ENCODE peak calls at places on chromosomes 5 and 9, in five cellular contexts. Q, K, C, R and G are unnamed samples.

GRCh38 chr5:149177911-149178565 is 36.7 kb downstream of the ABLIM3 start:
- DNase-seq in C (no peak), K (no peak), Q (no peak), R (no peak), G (no peak)

GRCh38 chr5:157994271-157994691 is 135.3 kb upstream of the CLINT1 start:
- DNase-seq in K (no peak), Q (no peak), R (no peak), C (no peak), G (no peak)

GRCh38 chr9:94853887-94854286 is 127.4 kb downstream of the AOPEP start:
- DNase-seq in K (no peak), C (no peak), R (no peak), Q (no peak), G (no peak)

GRCh38 chr5:50967388-50968039 is 301.1 kb downstream of the PARP8 start:
- DNase-seq in R (peak; percentile 66), C (no peak), K (peak; percentile 61), Q (no peak), G (no peak)

GRCh38 chr9:15696979-15697378 is 144.1 kb downstream of the CCDC171 start:
- DNase-seq in K (no peak), R (no peak), Q (no peak), C (no peak), G (no peak)

GRCh38 chr9:70049236-70049635 is 5.6 kb downstream of the MAMDC2 start:
- DNase-seq in K (peak; percentile 40), C (no peak), Q (peak; percentile 62), R (no peak), G (peak; percentile 11)

GRCh38 chr9:18739641-18740318 is 265.8 kb downstream of the ADAMTSL1 start:
- DNase-seq in R (no peak), C (no peak), Q (no peak), K (no peak), G (no peak)

GRCh38 chr5:80147119-80147815 is 108.6 kb downstream of the SERINC5 start:
- DNase-seq in Q (no peak), C (no peak), K (no peak), R (no peak), G (no peak)

GRCh38 chr9:1883004-1883403 is 132.1 kb upstream of the SMARCA2 start:
- DNase-seq in C (no peak), R (no peak), K (no peak), Q (no peak), G (no peak)

GRCh38 chr9:113603773-113604172 is 140.2 kb downstream of the RGS3 start:
- DNase-seq in C (no peak), K (no peak), Q (no peak), R (no peak), G (peak; percentile 3)

GRCh38 chr5:61277190-61277589 is 54.9 kb upstream of the ZSWIM6 start:
- DNase-seq in C (peak; percentile 21), R (no peak), Q (no peak), K (no peak), G (no peak)

GRCh38 chr9:86434039-86434726 is 80.0 kb upstream of the TUT7 start:
- DNase-seq in K (no peak), R (no peak), Q (peak; percentile 52), C (peak; percentile 46), G (peak; percentile 44)

GRCh38 chr9:126752376-126752775 is 52.5 kb upstream of the ZBTB43 start:
- DNase-seq in Q (no peak), R (no peak), K (no peak), C (no peak), G (no peak)

GRCh38 chr9:34577635-34578240 is 11.8 kb downstream of the CNTFR start:
- DNase-seq in Q (no peak), C (no peak), R (no peak), K (no peak), G (no peak)

GRCh38 chr5:141760193-141760592 is 78.2 kb upstream of the ARAP3 start:
- DNase-seq in K (no peak), Q (no peak), C (no peak), R (no peak), G (no peak)

GRCh38 chr9:133960568-133961129 is 31.5 kb downstream of the VAV2 start:
- DNase-seq in K (peak; percentile 50), Q (peak; percentile 64), R (peak; percentile 79), C (no peak), G (peak; percentile 47)

GRCh38 chr5:143200781-143201398 is 202.6 kb downstream of the NR3C1 start:
- DNase-seq in Q (no peak), R (no peak), K (no peak), C (no peak), G (no peak)

GRCh38 chr9:117094493-117094892 is 320.4 kb downstream of the ASTN2 start:
- DNase-seq in R (no peak), C (no peak), K (no peak), Q (no peak), G (no peak)

GRCh38 chr5:38866362-38867070 is 20.7 kb downstream of the OSMR start:
- DNase-seq in R (no peak), C (no peak), K (no peak), Q (no peak), G (no peak)

GRCh38 chr9:4375424-4376195 is 75.7 kb upstream of the GLIS3 start:
- DNase-seq in C (peak; percentile 21), K (no peak), R (no peak), Q (no peak), G (no peak)

GRCh38 chr5:160799160-160799559 is 52.9 kb downstream of the ATP10B start:
- DNase-seq in R (no peak), Q (peak; percentile 40), C (peak; percentile 29), K (no peak), G (no peak)

GRCh38 chr5:138824516-138824915 is 50.6 kb downstream of the LRRTM2 start:
- DNase-seq in C (no peak), R (no peak), K (no peak), Q (no peak), G (no peak)

GRCh38 chr5:171574374-171574773 is 154.9 kb downstream of the FGF18 start:
- DNase-seq in C (no peak), Q (no peak), K (no peak), R (no peak), G (no peak)

GRCh38 chr5:64612349-64612961 is 77.8 kb upstream of the SHISAL2B start:
- DNase-seq in Q (no peak), K (peak; percentile 27), C (peak; percentile 63), R (no peak), G (no peak)

GRCh38 chr9:70229026-70229425 is 29.8 kb upstream of the SMC5 start:
- DNase-seq in R (no peak), K (no peak), C (no peak), Q (no peak), G (no peak)

GRCh38 chr9:82934949-82935348 is 128.0 kb downstream of the RASEF start:
- DNase-seq in K (no peak), Q (no peak), R (no peak), C (no peak), G (no peak)

GRCh38 chr9:98287383-98287782 is 31.9 kb upstream of the TBC1D2 start:
- DNase-seq in C (peak; percentile 10), Q (no peak), K (no peak), R (no peak), G (no peak)

GRCh38 chr9:101737705-101738565 is 512 bp downstream of the GRIN3A start:
- DNase-seq in K (no peak), Q (no peak), C (no peak), R (peak; percentile 73), G (peak; percentile 13)

GRCh38 chr5:178206166-178207101 is 2.1 kb downstream of the HNRNPAB start:
- DNase-seq in Q (no peak), K (no peak), C (no peak), R (peak; percentile 60), G (no peak)

GRCh38 chr5:150317048-150318003 is 14.6 kb upstream of the ARSI start:
- DNase-seq in K (no peak), Q (no peak), R (no peak), C (no peak), G (no peak)

GRCh38 chr5:79800979-79801827 is 111.6 kb downstream of the CMYA5 start:
- DNase-seq in C (peak; percentile 29), R (no peak), K (no peak), Q (no peak), G (no peak)

DNA sequence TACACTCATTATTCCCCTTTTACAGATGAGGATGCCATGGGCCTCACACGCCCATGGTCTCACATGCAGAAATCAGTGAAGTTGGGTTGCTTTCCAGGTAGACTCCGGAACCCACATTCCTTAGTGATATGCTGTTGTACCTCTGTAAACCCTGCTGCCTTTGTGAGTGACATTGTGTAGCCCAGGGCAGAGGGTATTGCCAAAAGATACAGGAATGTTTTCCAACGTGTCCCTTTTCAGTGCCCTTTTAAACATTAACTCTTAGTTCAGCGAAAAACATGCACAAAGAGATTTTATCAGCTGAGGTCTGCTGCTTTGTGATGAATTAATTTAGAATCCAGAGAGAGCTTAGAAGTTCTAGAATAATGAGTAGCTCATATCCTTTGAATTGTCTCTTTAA is 38.3 kb upstream of the TRMT10B start:
- DNase-seq in R (no peak), Q (no peak), K (no peak), C (no peak), G (no peak)
- H3K4me3 ChIP-seq in R (no peak overlapping the region), Q (no peak overlapping the region), K (no peak overlapping the region), C (no peak overlapping the region), G (no peak overlapping the region)

DNA sequence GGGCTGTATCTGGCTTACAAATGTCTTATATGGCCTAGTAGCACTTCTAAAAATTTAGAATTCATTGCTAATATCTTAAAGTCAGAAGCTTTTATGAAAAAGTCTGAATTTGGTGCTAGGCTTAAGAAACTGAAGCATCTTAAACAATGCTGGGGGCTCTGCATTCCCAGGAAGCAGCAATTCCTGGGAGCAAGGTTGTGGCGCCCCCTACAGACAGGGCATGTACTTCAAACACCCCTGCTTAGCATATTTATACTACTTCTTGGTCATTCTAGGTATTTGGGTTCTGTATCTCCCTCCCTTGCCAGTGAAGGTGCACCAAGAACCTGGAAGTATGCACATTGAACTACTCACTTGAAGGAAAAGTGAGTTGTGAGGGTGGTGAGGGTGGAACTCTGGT is 64.6 kb upstream of the GRIA1 start:
- DNase-seq in C (peak; percentile 12), K (no peak), R (no peak), Q (no peak), G (no peak)
- TF ChIP-seq CTCF in C (peak; percentile 26), K (no peak), R (no peak), Q (no peak), G (no peak)

GRCh38 chr9:71764438-71764837 is 3.9 kb downstream of the CEMIP2 start:
- DNase-seq in Q (no peak), C (no peak), K (no peak), R (no peak), G (no peak)
- H3K4me3 ChIP-seq in Q (peak overlapping the region; percentile 83), C (no peak overlapping the region), K (peak overlapping the region; percentile 85), R (no peak overlapping the region), G (peak overlapping the region; percentile 73)

GRCh38 chr5:55172937-55173695 is at the start of gene CDC20B:
- DNase-seq in Q (peak; percentile 61), R (peak; percentile 89), K (peak; percentile 78), C (peak; percentile 71), G (peak; percentile 68)
- TF ChIP-seq CTCF in Q (no peak), R (no peak), K (no peak), C (no peak), G (no peak)

GRCh38 chr9:93576296-93577044 is at the start of gene PHF2:
- DNase-seq in K (no peak), R (peak; percentile 89), Q (no peak), C (peak; percentile 49), G (no peak)

GRCh38 chr9:93579711-93580516 is 3.5 kb downstream of the PHF2 start:
- DNase-seq in Q (no peak), R (peak; percentile 67), K (peak; percentile 24), C (no peak), G (no peak)

GRCh38 chr9:93578844-93579243 is 2.5 kb downstream of the PHF2 start:
- DNase-seq in K (peak; percentile 10), R (no peak), C (no peak), Q (no peak), G (no peak)

GRCh38 chr9:93577045-93577939 is 908 bp downstream of the PHF2 start:
- DNase-seq in K (peak; percentile 31), C (peak; percentile 41), R (peak; percentile 90), Q (no peak), G (peak; percentile 83)

GRCh38 chr9:93577940-93578682 is 1.7 kb downstream of the PHF2 start:
- DNase-seq in Q (no peak), K (peak; percentile 26), R (no peak), C (no peak), G (no peak)
- H3K4me3 ChIP-seq in Q (peak overlapping the region; percentile 75), K (peak overlapping the region; percentile 95), R (peak overlapping the region; percentile 57), C (no peak overlapping the region), G (no peak overlapping the region)